ENCODE peak calls at places on chromosomes 6 and 20, in seven cellular contexts. T is kidney glomerular epithelial cell; K is stimulated activated naive CD8-positive, alpha-beta T cell treated with anti-CD3 and anti-CD28 coated beads, Interleukin-15, Interleukin-2, amounts not matched to agents 100 U/mL and 50 U/mL, for 24 hours; L is choroid plexus epithelial cell; D is EL; Z is naive thymus-derived CD8-positive, alpha-beta T cell; P is cardiac fibroblast. V is an unnamed sample.

GRCh38 chr6:149468179-149468578 is 16.6 kb downstream of the ZC3H12D start:
- DNase-seq in T (no peak), K (no peak), L (no peak), D (no peak), Z (no peak), P (no peak), V (no peak)

GRCh38 chr6:51927450-51927849 is 160.0 kb downstream of the PKHD1 start:
- DNase-seq in T (no peak), K (no peak), L (no peak), D (no peak), Z (no peak), P (no peak), V (no peak)

GRCh38 chr6:136524339-136524935 is 25.8 kb downstream of the MAP7 start:
- DNase-seq in T (no peak), K (no peak), L (no peak), D (no peak), Z (no peak), P (no peak), V (no peak)

GRCh38 chr20:62595491-62595890 is 46.8 kb upstream of the SLCO4A1 start:
- DNase-seq in T (peak), K (no peak), L (peak), D (peak), Z (no peak), P (peak), V (no peak)

GRCh38 chr6:29907637-29908340 is 34.5 kb upstream of the HLA-A start:
- DNase-seq in T (no peak), K (no peak), L (no peak), D (no peak), Z (no peak), P (no peak), V (no peak)

GRCh38 chr20:63472159-63472811 is at the start of gene KCNQ2:
- DNase-seq in T (no peak), K (no peak), L (no peak), D (no peak), Z (no peak), P (no peak), V (peak)

GRCh38 chr6:128276311-128276710 is 244.1 kb downstream of the PTPRK start:
- DNase-seq in T (no peak), K (no peak), L (no peak), D (no peak), Z (no peak), P (no peak), V (no peak)

GRCh38 chr6:134822920-134823430 is 126.9 kb downstream of the ALDH8A1 start:
- DNase-seq in T (peak), K (peak), L (peak), D (peak), Z (peak), P (peak), V (peak)

GRCh38 chr6:169487579-169488205 is 214.1 kb downstream of the WDR27 start:
- DNase-seq in T (peak), K (no peak), L (peak), D (peak), Z (no peak), P (peak), V (no peak)

GRCh38 chr20:8365634-8366033 is 233.6 kb downstream of the PLCB1 start:
- DNase-seq in T (no peak), K (no peak), L (no peak), D (no peak), Z (no peak), P (no peak), V (no peak)

V was measured in H9.